ENCODE peak calls at places on chromosomes 4 and X, in five cellular contexts. Y, Z, E, M and C are unnamed samples.

GRCh38 chrX:102714994-102715393 is 2.7 kb downstream of the GPRASP2 start:
- DNase-seq in Y (no peak), Z (no peak), E (no peak), M (no peak), C (no peak)

GRCh38 chrX:39599339-39599738 is 498.4 kb downstream of the BCOR start:
- DNase-seq in Y (no peak), Z (no peak), E (no peak), M (no peak), C (no peak)

GRCh38 chr4:156169011-156169410 is 215.3 kb upstream of the CTSO start:
- DNase-seq in Y (peak; percentile 26), Z (peak; percentile 4), E (no peak), M (peak; percentile 70), C (peak; percentile 26)

GRCh38 chr4:135316266-135316779 is 1114.7 kb upstream of the PABPC4L start:
- DNase-seq in Y (no peak), Z (no peak), E (no peak), M (no peak), C (no peak)

GRCh38 chrX:34612036-34612435 is 45.0 kb downstream of the TMEM47 start:
- DNase-seq in Y (peak; percentile 4), Z (no peak), E (no peak), M (no peak), C (no peak)

GRCh38 chr4:86223472-86223871 is 136.4 kb downstream of the MAPK10 start:
- DNase-seq in Y (no peak), Z (peak; percentile 60), E (no peak), M (no peak), C (peak; percentile 56)

GRCh38 chrX:125205084-125205917 is 114.4 kb upstream of the TEX13C start:
- DNase-seq in Y (peak; percentile 39), Z (peak; percentile 85), E (peak; percentile 72), M (peak; percentile 57), C (peak; percentile 14)

GRCh38 chr4:138114434-138114833 is 127.7 kb downstream of the SLC7A11 start:
- DNase-seq in Y (no peak), Z (no peak), E (no peak), M (no peak), C (no peak)

GRCh38 chr4:69577245-69577644 is 62.2 kb downstream of the UGT2A2 start:
- DNase-seq in Y (no peak), Z (no peak), E (no peak), M (no peak), C (no peak)

GRCh38 chr4:140125374-140125773 is 28.6 kb downstream of the MAML3 start:
- DNase-seq in Y (no peak), Z (no peak), E (no peak), M (no peak), C (no peak)

GRCh38 chr4:94406668-94407437 is 44.9 kb upstream of the PDLIM5 start:
- DNase-seq in Y (peak; percentile 71), Z (peak; percentile 85), E (peak; percentile 75), M (peak; percentile 89), C (peak; percentile 77)

GRCh38 chrX:87517571-87518141 is at the start of gene KLHL4:
- DNase-seq in Y (peak; percentile 35), Z (peak; percentile 80), E (no peak), M (peak; percentile 56), C (peak; percentile 13)

GRCh38 chr4:157300678-157301077 is 80.2 kb downstream of the GRIA2 start:
- DNase-seq in Y (no peak), Z (no peak), E (no peak), M (no peak), C (no peak)

GRCh38 chr4:142278171-142278570 is 567.9 kb downstream of the INPP4B start:
- DNase-seq in Y (no peak), Z (no peak), E (no peak), M (no peak), C (no peak)

GRCh38 chr4:173038192-173038896 is 130.3 kb upstream of the GALNT7 start:
- DNase-seq in Y (no peak), Z (no peak), E (no peak), M (no peak), C (no peak)

GRCh38 chr4:24179201-24179840 is 289.5 kb upstream of the PPARGC1A start:
- DNase-seq in Y (no peak), Z (no peak), E (no peak), M (no peak), C (no peak)

GRCh38 chr4:91032725-91033445 is 905.7 kb downstream of the CCSER1 start:
- DNase-seq in Y (no peak), Z (no peak), E (no peak), M (no peak), C (no peak)

GRCh38 chr4:140213116-140213515 is 59.1 kb upstream of the MAML3 start:
- DNase-seq in Y (no peak), Z (no peak), E (no peak), M (no peak), C (no peak)

GRCh38 chrX:51494409-51494808 is 2.0 kb downstream of the NUDT11 start:
- DNase-seq in Y (no peak), Z (peak; percentile 6), E (no peak), M (no peak), C (no peak)

GRCh38 chr4:19399001-19399400 is 852.7 kb upstream of the SLIT2 start:
- DNase-seq in Y (no peak), Z (no peak), E (no peak), M (no peak), C (no peak)

GRCh38 chr4:129145222-129145730 is 49.3 kb downstream of the C4orf33 start:
- DNase-seq in Y (no peak), Z (no peak), E (no peak), M (no peak), C (no peak)

GRCh38 chrX:56788229-56788628 is 59.2 kb downstream of the NBDY start:
- DNase-seq in Y (no peak), Z (no peak), E (peak; percentile 46), M (peak; percentile 15), C (peak; percentile 69)

GRCh38 chr4:83293305-83294046 is 8.9 kb upstream of the COQ2 start:
- DNase-seq in Y (no peak), Z (no peak), E (no peak), M (no peak), C (no peak)

GRCh38 chr4:138329506-138330070 is 87.4 kb upstream of the SLC7A11 start:
- DNase-seq in Y (no peak), Z (no peak), E (no peak), M (no peak), C (no peak)

GRCh38 chr4:187176261-187176910 is 452.7 kb upstream of the FAT1 start:
- DNase-seq in Y (no peak), Z (no peak), E (no peak), M (no peak), C (no peak)

GRCh38 chr4:145686991-145687390 is 7.0 kb downstream of the C4orf51 start:
- DNase-seq in Y (no peak), Z (no peak), E (no peak), M (no peak), C (no peak)

GRCh38 chrX:91435465-91435864 is 826 bp downstream of the PABPC5 start:
- DNase-seq in Y (no peak), Z (no peak), E (no peak), M (no peak), C (no peak)

GRCh38 chrX:91434351-91435168 is at the start of gene PABPC5:
- DNase-seq in Y (peak; percentile 74), Z (peak; percentile 35), E (peak; percentile 80), M (peak; percentile 81), C (no peak)
- TF ChIP-seq POLR2A in Y (peak; percentile 34), Z (no peak), E (peak; percentile 62), M (peak; percentile 73), C (no peak)

GRCh38 chrX:83511208-83511607 is 3.1 kb downstream of the POU3F4 start:
- DNase-seq in Y (no peak), Z (no peak), E (no peak), M (no peak), C (no peak)
- H3K4me3 ChIP-seq in Y (no peak overlapping the region), Z (no peak overlapping the region), E (no peak overlapping the region), M (no peak overlapping the region), C (no peak overlapping the region)

DNA sequence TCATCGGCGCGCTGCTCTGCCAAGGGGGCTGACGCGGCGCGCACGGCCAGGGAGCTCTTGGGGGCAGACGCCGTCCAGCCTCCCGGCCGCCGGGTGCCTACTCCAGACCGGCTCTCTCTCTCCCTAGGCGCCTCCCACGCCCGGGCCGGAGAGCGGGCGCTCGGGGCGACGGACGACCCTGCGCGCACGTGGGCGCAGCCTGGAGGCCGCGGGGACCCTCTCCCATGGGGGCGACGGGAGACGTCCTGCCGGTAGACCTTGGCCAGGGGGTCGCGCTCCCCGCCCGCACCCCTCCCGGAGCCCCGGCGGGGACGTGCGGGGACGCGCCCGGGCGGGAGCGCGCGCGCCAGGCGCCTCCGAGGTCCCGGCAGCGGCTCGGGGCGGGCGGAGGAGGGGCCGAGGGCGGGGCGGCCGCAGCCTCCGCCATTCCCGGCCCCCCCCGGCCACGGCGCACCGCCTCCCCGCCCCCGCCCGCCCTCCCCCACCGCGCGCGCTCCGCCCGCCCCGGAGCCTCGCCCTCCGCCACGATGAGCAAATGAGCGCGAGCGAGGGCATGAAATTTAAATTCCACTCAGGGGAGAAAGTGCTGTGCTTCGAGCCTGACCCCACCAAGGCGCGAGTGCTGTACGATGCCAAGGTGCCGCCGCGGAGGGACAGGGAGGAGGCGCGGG is at the start of gene MSL3:
- DNase-seq in Y (peak; percentile 64), Z (peak; percentile 58), E (peak; percentile 75), M (no peak), C (peak; percentile 67)
- TF ChIP-seq POLR2A in Y (peak; percentile 66), Z (peak; percentile 72), E (no peak), M (peak; percentile 57), C (peak; percentile 36)

GRCh38 chr4:6005175-6005574 is 13.1 kb downstream of the C4orf50 start:
- DNase-seq in Y (no peak), Z (no peak), E (peak; percentile 18), M (no peak), C (no peak)
- H3K4me3 ChIP-seq in Y (no peak overlapping the region), Z (no peak overlapping the region), E (no peak overlapping the region), M (no peak overlapping the region), C (no peak overlapping the region)

GRCh38 chrX:63350979-63351616 is at the start of gene SPIN4:
- DNase-seq in Y (peak; percentile 85), Z (peak; percentile 91), E (peak; percentile 84), M (peak; percentile 81), C (peak; percentile 93)
- TF ChIP-seq POLR2A in Y (peak; percentile 54), Z (peak; percentile 75), E (no peak), M (peak; percentile 66), C (peak; percentile 69)

GRCh38 chr4:37682701-37683401 is 3.3 kb downstream of the RELL1 start:
- DNase-seq in Y (no peak), Z (peak; percentile 48), E (no peak), M (no peak), C (peak; percentile 56)
- H3K4me3 ChIP-seq in Y (no peak overlapping the region), Z (no peak overlapping the region), E (no peak overlapping the region), M (no peak overlapping the region), C (peak overlapping the region; percentile 13)